ENCODE peak calls at places on chromosome 2, in eight cellular contexts. L is cardiac muscle cell; S is stimulated activated CD8-positive, alpha-beta memory T cell treated with anti-CD3 and anti-CD28 coated beads, Interleukin-15, amount 100 ng/mL, for 1 hour; Y is KG1; C is mucosa of gallbladder; J is NCI-H82; P is astrocyte of the cerebellum; A is activated T-cell treated with anti-CD3 and anti-CD28 coated beads for 4 hours. K is an unnamed sample.

GRCh38 chr2:85308951-85309555 is 18.7 kb downstream of the TGOLN2 start:
- DNase-seq in L (no peak), S (no peak), Y (no peak), C (peak; percentile 41), J (peak; percentile 88), P (no peak), A (no peak), K (peak; percentile 82)

GRCh38 chr2:189210250-189211075 is 30.9 kb upstream of the COL5A2 start:
- DNase-seq in L (no peak), S (no peak), Y (no peak), C (peak; percentile 52), J (peak; percentile 7), P (peak; percentile 97), A (no peak), K (no peak)

GRCh38 chr2:163157411-163157810 is 318.8 kb upstream of the KCNH7 start:
- DNase-seq in L (no peak), S (no peak), Y (no peak), C (no peak), J (no peak), P (no peak), A (no peak), K (no peak)

GRCh38 chr2:211070547-211070946 is 514.1 kb downstream of the CPS1 start:
- DNase-seq in L (no peak), S (no peak), Y (no peak), C (no peak), J (no peak), P (no peak), A (no peak), K (no peak)

GRCh38 chr2:144449028-144449406 is 70.9 kb downstream of the ZEB2 start:
- DNase-seq in L (peak; percentile 55), S (no peak), Y (no peak), C (no peak), J (no peak), P (no peak), A (no peak), K (no peak)

GRCh38 chr2:126655066-126655465 is 892 bp upstream of the GYPC start:
- DNase-seq in L (no peak), S (no peak), Y (no peak), C (no peak), J (peak; percentile 49), P (no peak), A (no peak), K (no peak)

GRCh38 chr2:121710470-121711170 is 26.1 kb downstream of the NIFK start:
- DNase-seq in L (no peak), S (no peak), Y (no peak), C (no peak), J (no peak), P (no peak), A (no peak), K (no peak)

GRCh38 chr2:174681099-174681982 is 82.9 kb downstream of the CHRNA1 start:
- DNase-seq in L (peak; percentile 28), S (no peak), Y (no peak), C (peak; percentile 26), J (peak; percentile 80), P (peak; percentile 19), A (no peak), K (no peak)

GRCh38 chr2:67840460-67841068 is 222.2 kb downstream of the C1D start:
- DNase-seq in L (peak; percentile 81), S (no peak), Y (peak; percentile 20), C (peak; percentile 70), J (peak; percentile 77), P (peak; percentile 51), A (no peak), K (peak; percentile 72)

GRCh38 chr2:43292297-43292696 is 65.9 kb upstream of the ZFP36L2 start:
- DNase-seq in L (no peak), S (no peak), Y (no peak), C (no peak), J (no peak), P (no peak), A (no peak), K (no peak)

GRCh38 chr2:85886585-85886984 is 2.2 kb downstream of the ST3GAL5 start:
- DNase-seq in L (no peak), S (no peak), Y (peak; percentile 46), C (peak; percentile 45), J (no peak), P (no peak), A (peak; percentile 62), K (no peak)

GRCh38 chr2:23445450-23445868 is 60.5 kb downstream of the KLHL29 start:
- DNase-seq in L (no peak), S (no peak), Y (no peak), C (no peak), J (no peak), P (peak; percentile 19), A (no peak), K (no peak)

K was measured in BE2C.